ENCODE peak calls at places on chromosome 5, in ten cellular contexts. T, G, F, P, H, D, C, B, M and S are unnamed samples.

GRCh38 chr5:142866563-142867275 is 96.5 kb downstream of the ARHGAP26 start:
- DNase-seq in D (no peak), T (peak), C (peak), F (peak), M (no peak), G (peak), H (peak), P (no peak), B (no peak), S (peak)

GRCh38 chr5:100576217-100576751 is 41.1 kb downstream of the FAM174A start:
- DNase-seq in C (no peak), F (peak), M (no peak), T (no peak), B (no peak), P (no peak), H (no peak), G (no peak), D (no peak), S (no peak)

GRCh38 chr5:133896873-133897272 is 71.6 kb downstream of the C5orf15 start:
- DNase-seq in H (no peak), T (no peak), M (no peak), B (peak), F (no peak), P (no peak), C (no peak), G (no peak), D (no peak), S (no peak)

GRCh38 chr5:68557162-68557936 is 341.8 kb downstream of the PIK3R1 start:
- DNase-seq in P (no peak), M (no peak), D (no peak), B (no peak), H (no peak), F (peak), G (no peak), T (peak), C (no peak), S (no peak)

GRCh38 chr5:68950111-68950510 is 143.7 kb upstream of the SLC30A5 start:
- DNase-seq in H (no peak), T (no peak), C (no peak), G (peak), B (no peak), P (no peak), F (no peak), M (no peak), D (peak), S (no peak)

GRCh38 chr5:880816-881550 is 11.6 kb downstream of the BRD9 start:
- DNase-seq in C (no peak), F (no peak), P (no peak), D (no peak), H (no peak), B (peak), M (peak), G (no peak), T (no peak), S (no peak)

GRCh38 chr5:126987271-126987899 is 43.0 kb downstream of the MARCHF3 start:
- DNase-seq in F (no peak), M (no peak), D (no peak), P (no peak), C (no peak), B (no peak), H (no peak), T (no peak), G (no peak), S (no peak)

GRCh38 chr5:159518361-159518760 is 188.1 kb upstream of the IL12B start:
- DNase-seq in T (peak), C (no peak), B (no peak), D (no peak), H (no peak), M (no peak), P (no peak), G (no peak), F (peak), S (no peak)

GRCh38 chr5:81601912-81602311 is 149.0 kb downstream of the SSBP2 start:
- DNase-seq in T (peak), B (no peak), P (no peak), C (peak), G (no peak), D (no peak), M (no peak), F (peak), H (no peak), S (no peak)

GRCh38 chr5:93162201-93162654 is 418.8 kb downstream of the NR2F1-AS1 start:
- DNase-seq in H (no peak), C (peak), B (no peak), G (no peak), M (no peak), F (peak), D (no peak), T (peak), P (peak), S (no peak)

GRCh38 chr5:36357391-36357790 is 55.7 kb upstream of the RANBP3L start:
- DNase-seq in T (peak), M (no peak), D (no peak), G (no peak), B (no peak), C (peak), P (no peak), F (peak), H (no peak), S (no peak)

GRCh38 chr5:124997186-124997893 is 250.9 kb upstream of the ZNF608 start:
- DNase-seq in G (no peak), M (no peak), C (no peak), T (peak), H (no peak), F (peak), D (no peak), P (no peak), B (no peak), S (no peak)

GRCh38 chr5:116343961-116344360 is 230.7 kb downstream of the SEMA6A start:
- DNase-seq in T (no peak), C (no peak), B (no peak), F (no peak), M (no peak), G (no peak), H (no peak), P (peak), D (no peak), S (no peak)

GRCh38 chr5:36870399-36871040 is 6.0 kb upstream of the NIPBL start:
- DNase-seq in H (peak), P (no peak), T (peak), D (no peak), F (peak), B (no peak), C (no peak), G (no peak), M (no peak), S (peak)

GRCh38 chr5:72210913-72211670 is 103.8 kb downstream of the MAP1B start:
- DNase-seq in B (peak), F (peak), D (peak), M (peak), P (peak), T (peak), H (no peak), C (peak), G (no peak), S (no peak)

GRCh38 chr5:150082889-150083288 is 3.5 kb downstream of the CSF1R start:
- DNase-seq in P (no peak), H (no peak), D (no peak), B (no peak), M (no peak), F (no peak), G (no peak), T (no peak), C (no peak), S (no peak)

GRCh38 chr5:3602713-3603502 is 7.3 kb downstream of the IRX1 start:
- DNase-seq in T (peak), P (peak), D (no peak), C (no peak), B (peak), G (peak), M (no peak), H (no peak), F (peak), S (no peak)

GRCh38 chr5:44318883-44319282 is 70.3 kb downstream of the FGF10 start:
- DNase-seq in D (no peak), M (no peak), P (no peak), T (no peak), G (no peak), B (no peak), C (no peak), H (no peak), F (no peak), S (no peak)

GRCh38 chr5:126386146-126386545 is 37.1 kb upstream of the GRAMD2B start:
- DNase-seq in M (no peak), B (no peak), H (no peak), P (no peak), D (no peak), T (peak), C (no peak), G (no peak), F (no peak), S (no peak)

GRCh38 chr5:81422671-81423070 is 28.7 kb upstream of the ACOT12 start:
- DNase-seq in H (no peak), G (no peak), F (peak), M (no peak), C (peak), T (peak), B (no peak), P (no peak), D (no peak), S (no peak)

GRCh38 chr5:135576075-135576599 is 2.7 kb downstream of the CXCL14 start:
- DNase-seq in D (no peak), F (peak), G (no peak), H (no peak), B (no peak), P (no peak), T (peak), M (no peak), C (peak), S (no peak)

GRCh38 chr5:71586052-71586940 is 844 bp upstream of the MCCC2 start:
- DNase-seq in P (no peak), B (no peak), H (no peak), F (peak), D (no peak), M (no peak), T (peak), C (no peak), G (peak), S (no peak)

DNA sequence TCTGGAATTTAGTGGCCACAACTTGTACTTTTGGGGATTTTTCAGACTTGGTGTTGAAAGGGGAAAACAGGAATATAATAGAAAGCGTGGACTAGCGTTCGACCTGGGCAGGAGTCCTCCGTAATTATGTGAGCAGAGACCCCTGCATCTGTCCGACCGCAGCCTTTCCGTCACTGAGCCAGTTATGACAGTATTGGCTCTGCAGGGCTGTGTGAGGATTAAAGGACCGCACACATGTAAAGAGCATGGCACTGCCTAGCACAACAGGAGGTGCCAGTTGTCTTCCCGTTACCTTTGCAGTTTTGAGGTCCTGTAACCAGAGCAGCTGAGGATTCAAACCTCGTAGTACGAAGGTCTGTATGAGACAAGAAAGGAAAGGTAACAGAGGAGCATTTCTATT is 1.2 kb downstream of the B4GALT7 start:
- DNase-seq in F (no peak), M (no peak), H (no peak), B (no peak), C (no peak), T (no peak), P (no peak), D (no peak), G (no peak), S (no peak)
- H3K4me3 ChIP-seq in F (peak), M (peak), H (no peak), B (no peak), C (peak), T (peak), P (peak), D (no peak), G (no peak), S (peak)

GRCh38 chr5:111937091-111937490 is 180.1 kb upstream of the NREP start:
- DNase-seq in G (no peak), C (no peak), H (no peak), P (no peak), T (peak), F (no peak), M (no peak), B (no peak), D (no peak), S (no peak)
- H3K4me3 ChIP-seq in G (no peak), C (no peak), H (no peak), P (no peak), T (no peak), F (no peak), M (no peak), B (no peak), D (no peak), S (no peak)

GRCh38 chr5:113487779-113488644 is at the start of gene MCC:
- DNase-seq in G (peak), P (peak), T (peak), D (peak), F (peak), M (peak), B (peak), H (peak), C (peak), S (no peak)
- H3K4me3 ChIP-seq in G (peak), P (peak), T (peak), D (peak), F (peak), M (peak), B (peak), H (peak), C (peak), S (peak)

DNA sequence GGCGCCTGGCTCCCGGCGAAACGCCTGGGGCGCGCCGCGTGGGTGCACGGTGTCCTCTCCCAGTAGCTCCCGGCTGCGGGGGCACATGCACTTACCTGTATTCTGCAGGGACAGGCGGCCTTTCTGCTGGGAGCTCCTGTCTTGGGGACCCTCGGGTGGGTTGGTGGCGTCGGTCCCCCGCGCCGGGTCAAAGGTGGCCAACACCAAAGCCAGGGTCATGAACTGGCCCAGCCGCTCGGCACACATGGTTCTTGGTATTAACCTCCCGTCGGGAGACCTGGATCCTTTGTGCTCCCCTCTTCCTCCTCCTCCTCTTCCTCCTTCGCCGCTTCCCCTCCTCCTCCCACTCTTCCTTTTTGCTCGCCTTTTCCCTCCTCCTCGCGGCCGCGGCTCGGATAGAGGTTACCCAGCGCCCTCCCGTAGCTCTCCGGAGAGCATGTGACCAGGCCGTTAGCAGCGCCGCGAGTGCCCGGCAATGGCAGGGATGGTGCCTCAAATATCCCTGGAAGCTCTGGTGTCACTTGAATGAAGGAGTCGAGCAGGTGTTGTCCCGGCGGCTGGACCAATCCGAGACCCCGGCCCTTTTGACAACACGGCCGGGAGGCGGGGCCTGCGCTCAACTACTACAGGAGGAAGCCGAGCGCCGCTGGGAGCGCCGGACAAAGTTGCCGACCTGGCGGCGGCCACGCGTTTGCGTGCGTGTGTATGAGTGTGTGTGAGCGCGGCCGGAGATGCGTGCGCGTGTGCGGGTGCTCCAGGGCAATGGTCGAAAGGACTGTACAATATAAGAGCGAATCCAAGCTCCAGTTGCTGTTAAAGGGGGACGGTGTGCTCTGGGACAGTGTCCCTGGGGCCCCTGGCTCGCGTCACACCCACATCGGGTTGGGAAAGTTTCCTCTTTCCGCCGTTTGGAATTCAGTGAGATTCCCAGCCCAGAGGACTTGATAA is at the start of gene STC2:
- DNase-seq in F (peak), B (peak), M (peak), T (peak), C (peak), P (peak), D (peak), H (no peak), G (peak), S (peak)
- H3K4me3 ChIP-seq in F (peak), B (no peak), M (peak), T (peak), C (peak), P (peak), D (peak), H (no peak), G (peak), S (peak)